ENCODE peak calls at places on chromosomes 3 and 15, in eight cellular contexts. One of them, this sample, is unnamed.

GRCh38 chr3:58336135-58336882 is 3.6 kb downstream of the PXK start:
- DNase-seq in SK-N-SH: no peak
- DNase-seq in cardiac muscle cell: no peak
- DNase-seq in CD8-positive, alpha-beta T cell: no peak
- DNase-seq in stomach: no peak
- DNase-seq in tibial nerve: no peak
- DNase-seq in upper lobe of left lung: no peak
- DNase-seq in lower lobe of right lung: no peak
- DNase-seq in this sample: no peak

GRCh38 chr15:48936666-48937065 is 27.1 kb downstream of the SHC4 start:
- DNase-seq in SK-N-SH: no peak
- DNase-seq in cardiac muscle cell: no peak
- DNase-seq in CD8-positive, alpha-beta T cell: no peak
- DNase-seq in stomach: no peak
- DNase-seq in tibial nerve: no peak
- DNase-seq in upper lobe of left lung: no peak
- DNase-seq in lower lobe of right lung: no peak
- DNase-seq in this sample: no peak

GRCh38 chr15:56176996-56177395 is 66.7 kb downstream of the RFX7 start:
- DNase-seq in SK-N-SH: no peak
- DNase-seq in cardiac muscle cell: no peak
- DNase-seq in CD8-positive, alpha-beta T cell: no peak
- DNase-seq in stomach: no peak
- DNase-seq in tibial nerve: no peak
- DNase-seq in upper lobe of left lung: no peak
- DNase-seq in lower lobe of right lung: no peak
- DNase-seq in this sample: no peak

GRCh38 chr3:129809297-129809696 is 84.2 kb downstream of the TMCC1 start:
- DNase-seq in SK-N-SH: peak; percentile 26
- DNase-seq in cardiac muscle cell: no peak
- DNase-seq in CD8-positive, alpha-beta T cell: no peak
- DNase-seq in stomach: no peak
- DNase-seq in tibial nerve: no peak
- DNase-seq in upper lobe of left lung: no peak
- DNase-seq in lower lobe of right lung: no peak
- DNase-seq in this sample: no peak

GRCh38 chr15:70095387-70096214 is 2.1 kb downstream of the TLE3 start:
- DNase-seq in SK-N-SH: peak; percentile 75
- DNase-seq in cardiac muscle cell: peak; percentile 36
- DNase-seq in CD8-positive, alpha-beta T cell: peak; percentile 36
- DNase-seq in stomach: peak; percentile 47
- DNase-seq in tibial nerve: no peak
- DNase-seq in upper lobe of left lung: peak; percentile 92
- DNase-seq in lower lobe of right lung: peak; percentile 69
- DNase-seq in this sample: peak; percentile 28

GRCh38 chr15:87619161-87619960 is 637.2 kb downstream of the NTRK3 start:
- DNase-seq in SK-N-SH: peak; percentile 15
- DNase-seq in cardiac muscle cell: no peak
- DNase-seq in CD8-positive, alpha-beta T cell: no peak
- DNase-seq in stomach: no peak
- DNase-seq in tibial nerve: no peak
- DNase-seq in upper lobe of left lung: peak; percentile 7
- DNase-seq in lower lobe of right lung: no peak
- DNase-seq in this sample: no peak

GRCh38 chr3:134378384-134378783 is 4.1 kb upstream of the AMOTL2 start:
- DNase-seq in SK-N-SH: peak; percentile 64
- DNase-seq in cardiac muscle cell: peak; percentile 77
- DNase-seq in CD8-positive, alpha-beta T cell: no peak
- DNase-seq in stomach: no peak
- DNase-seq in tibial nerve: no peak
- DNase-seq in upper lobe of left lung: no peak
- DNase-seq in lower lobe of right lung: peak; percentile 72
- DNase-seq in this sample: peak; percentile 15

GRCh38 chr3:143408771-143409170 is 289.2 kb downstream of the CHST2 start:
- DNase-seq in SK-N-SH: no peak
- DNase-seq in cardiac muscle cell: no peak
- DNase-seq in CD8-positive, alpha-beta T cell: no peak
- DNase-seq in stomach: no peak
- DNase-seq in tibial nerve: no peak
- DNase-seq in upper lobe of left lung: no peak
- DNase-seq in lower lobe of right lung: no peak
- DNase-seq in this sample: no peak

GRCh38 chr15:77546050-77546501 is 86.6 kb downstream of the LINGO1 start:
- DNase-seq in SK-N-SH: peak; percentile 54
- DNase-seq in cardiac muscle cell: peak; percentile 64
- DNase-seq in CD8-positive, alpha-beta T cell: no peak
- DNase-seq in stomach: peak; percentile 45
- DNase-seq in tibial nerve: no peak
- DNase-seq in upper lobe of left lung: no peak
- DNase-seq in lower lobe of right lung: no peak
- DNase-seq in this sample: no peak

GRCh38 chr3:81743096-81744025 is 18.1 kb downstream of the GBE1 start:
- DNase-seq in SK-N-SH: no peak
- DNase-seq in cardiac muscle cell: no peak
- DNase-seq in CD8-positive, alpha-beta T cell: no peak
- DNase-seq in stomach: no peak
- DNase-seq in tibial nerve: peak; percentile 52
- DNase-seq in upper lobe of left lung: no peak
- DNase-seq in lower lobe of right lung: no peak
- DNase-seq in this sample: no peak

GRCh38 chr3:15309662-15310335 is 22.6 kb downstream of the SH3BP5 start:
- DNase-seq in SK-N-SH: no peak
- DNase-seq in cardiac muscle cell: no peak
- DNase-seq in CD8-positive, alpha-beta T cell: no peak
- DNase-seq in stomach: no peak
- DNase-seq in tibial nerve: no peak
- DNase-seq in upper lobe of left lung: no peak
- DNase-seq in lower lobe of right lung: no peak
- DNase-seq in this sample: no peak

GRCh38 chr3:138889792-138890191 is 55.1 kb upstream of the PIK3CB start:
- DNase-seq in SK-N-SH: no peak
- DNase-seq in cardiac muscle cell: no peak
- DNase-seq in CD8-positive, alpha-beta T cell: no peak
- DNase-seq in stomach: no peak
- DNase-seq in tibial nerve: no peak
- DNase-seq in upper lobe of left lung: no peak
- DNase-seq in lower lobe of right lung: no peak
- DNase-seq in this sample: no peak

GRCh38 chr15:48109856-48110531 is 10.8 kb upstream of the SLC24A5 start:
- DNase-seq in SK-N-SH: no peak
- DNase-seq in cardiac muscle cell: no peak
- DNase-seq in CD8-positive, alpha-beta T cell: no peak
- DNase-seq in stomach: no peak
- DNase-seq in tibial nerve: no peak
- DNase-seq in upper lobe of left lung: no peak
- DNase-seq in lower lobe of right lung: no peak
- DNase-seq in this sample: no peak

GRCh38 chr3:49016414-49017228 is 1.8 kb downstream of the DALRD3 start:
- DNase-seq in SK-N-SH: peak; percentile 11
- DNase-seq in cardiac muscle cell: no peak
- DNase-seq in CD8-positive, alpha-beta T cell: no peak
- DNase-seq in stomach: no peak
- DNase-seq in tibial nerve: no peak
- DNase-seq in upper lobe of left lung: no peak
- DNase-seq in lower lobe of right lung: no peak
- DNase-seq in this sample: no peak

GRCh38 chr3:126180477-126181397 is at the start of gene ALDH1L1:
- DNase-seq in SK-N-SH: peak; percentile 76
- DNase-seq in cardiac muscle cell: peak; percentile 86
- DNase-seq in CD8-positive, alpha-beta T cell: no peak
- DNase-seq in stomach: peak; percentile 31
- DNase-seq in tibial nerve: peak; percentile 68
- DNase-seq in upper lobe of left lung: peak; percentile 90
- DNase-seq in lower lobe of right lung: peak; percentile 65
- DNase-seq in this sample: no peak

GRCh38 chr3:139226731-139227130 is 117.1 kb upstream of the MRPS22 start:
- DNase-seq in SK-N-SH: no peak
- DNase-seq in cardiac muscle cell: no peak
- DNase-seq in CD8-positive, alpha-beta T cell: no peak
- DNase-seq in stomach: no peak
- DNase-seq in tibial nerve: no peak
- DNase-seq in upper lobe of left lung: no peak
- DNase-seq in lower lobe of right lung: no peak
- DNase-seq in this sample: no peak

DNA sequence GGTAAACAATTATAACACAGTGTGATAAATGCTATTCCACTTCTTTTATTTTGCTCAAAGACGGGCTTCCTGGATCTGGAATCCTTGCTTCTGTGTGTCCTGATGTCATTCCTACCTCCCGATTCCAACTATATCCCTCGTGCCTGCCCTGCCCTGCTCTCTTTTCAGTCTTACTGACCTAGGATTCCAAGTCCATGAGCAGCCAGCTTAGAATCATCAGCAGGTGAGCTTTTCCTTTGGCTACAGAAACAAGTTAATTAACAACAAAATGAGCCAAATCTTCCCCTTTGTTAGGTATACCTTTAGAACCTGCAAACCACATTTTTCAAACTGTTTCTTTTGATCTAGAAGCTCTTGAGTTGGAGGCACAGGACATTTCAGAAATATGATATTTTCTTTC is 21.9 kb upstream of the KPNA1 start:
- DNase-seq in SK-N-SH: no peak
- DNase-seq in cardiac muscle cell: no peak
- DNase-seq in CD8-positive, alpha-beta T cell: no peak
- DNase-seq in stomach: no peak
- DNase-seq in tibial nerve: no peak
- DNase-seq in upper lobe of left lung: no peak
- DNase-seq in lower lobe of right lung: no peak
- DNase-seq in this sample: no peak
- H3K27ac ChIP-seq in SK-N-SH: no peak overlapping the region
- H3K27ac ChIP-seq in cardiac muscle cell: no peak overlapping the region
- H3K27ac ChIP-seq in CD8-positive, alpha-beta T cell: no peak overlapping the region
- H3K27ac ChIP-seq in stomach: no peak overlapping the region
- H3K27ac ChIP-seq in tibial nerve: no peak overlapping the region
- H3K27ac ChIP-seq in upper lobe of left lung: no peak overlapping the region
- H3K27ac ChIP-seq in lower lobe of right lung: no peak overlapping the region
- H3K27ac ChIP-seq in this sample: no peak overlapping the region

GRCh38 chr3:98323425-98323824 is 30.2 kb upstream of the OR5K4 start:
- DNase-seq in SK-N-SH: no peak
- DNase-seq in cardiac muscle cell: no peak
- DNase-seq in CD8-positive, alpha-beta T cell: no peak
- DNase-seq in stomach: no peak
- DNase-seq in tibial nerve: no peak
- DNase-seq in upper lobe of left lung: no peak
- DNase-seq in lower lobe of right lung: no peak
- DNase-seq in this sample: no peak
- H3K27me3 ChIP-seq in SK-N-SH: no peaks in the 10 kb centered on the region
- H3K27me3 ChIP-seq in cardiac muscle cell: no peaks in the 10 kb centered on the region
- H3K27me3 ChIP-seq in CD8-positive, alpha-beta T cell: no peaks in the 10 kb centered on the region
- H3K27me3 ChIP-seq in stomach: no peaks in the 10 kb centered on the region
- H3K27me3 ChIP-seq in tibial nerve: no peaks in the 10 kb centered on the region
- H3K27me3 ChIP-seq in upper lobe of left lung: no peaks in the 10 kb centered on the region
- H3K27me3 ChIP-seq in lower lobe of right lung: no peaks in the 10 kb centered on the region
- H3K27me3 ChIP-seq in this sample: no peaks in the 10 kb centered on the region

DNA sequence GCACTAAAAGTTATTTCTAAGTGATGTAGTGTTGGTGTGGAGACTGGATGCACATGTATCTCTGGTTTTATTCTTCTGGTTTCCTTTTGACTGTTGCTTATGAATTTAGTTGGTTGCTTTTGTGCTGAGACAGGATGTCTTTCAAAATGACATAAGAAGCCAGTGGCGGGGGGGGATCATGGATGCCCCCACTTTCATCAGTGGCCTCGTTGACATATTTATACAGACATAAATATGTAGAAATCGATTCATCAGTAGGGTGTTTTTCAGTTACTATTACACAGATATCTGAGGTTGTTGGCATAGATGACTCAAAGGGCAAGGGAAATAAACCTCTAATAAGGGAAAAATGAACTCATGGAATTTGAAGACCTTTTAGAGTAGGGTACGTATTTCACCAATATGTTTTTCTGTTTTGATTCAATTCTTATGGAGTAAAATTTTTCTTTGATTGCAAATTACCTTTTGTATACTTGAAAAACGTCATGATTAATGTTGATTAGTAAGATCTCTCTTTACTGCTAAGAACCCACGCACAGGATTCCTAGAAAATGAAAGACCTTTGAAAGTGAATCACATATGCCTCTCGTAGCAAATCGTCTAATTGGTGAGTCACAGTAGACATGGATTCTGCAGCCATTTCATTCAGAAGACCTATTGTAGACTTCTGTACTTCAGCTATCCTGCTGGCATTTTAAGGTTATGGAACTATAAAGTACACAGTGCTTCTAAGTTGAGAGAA is 97.4 kb upstream of the RBMS3 start:
- DNase-seq in SK-N-SH: no peak
- DNase-seq in cardiac muscle cell: no peak
- DNase-seq in CD8-positive, alpha-beta T cell: no peak
- DNase-seq in stomach: no peak
- DNase-seq in tibial nerve: no peak
- DNase-seq in upper lobe of left lung: no peak
- DNase-seq in lower lobe of right lung: no peak
- DNase-seq in this sample: no peak
- H3K27ac ChIP-seq in SK-N-SH: peak overlapping the region; percentile 96
- H3K27ac ChIP-seq in cardiac muscle cell: no peak overlapping the region
- H3K27ac ChIP-seq in CD8-positive, alpha-beta T cell: no peak overlapping the region
- H3K27ac ChIP-seq in stomach: no peak overlapping the region
- H3K27ac ChIP-seq in tibial nerve: no peak overlapping the region
- H3K27ac ChIP-seq in upper lobe of left lung: no peak overlapping the region
- H3K27ac ChIP-seq in lower lobe of right lung: no peak overlapping the region
- H3K27ac ChIP-seq in this sample: no peak overlapping the region

GRCh38 chr15:34754171-34754580 is 622 bp downstream of the GJD2 start:
- DNase-seq in SK-N-SH: peak; percentile 62
- DNase-seq in cardiac muscle cell: no peak
- DNase-seq in CD8-positive, alpha-beta T cell: no peak
- DNase-seq in stomach: no peak
- DNase-seq in tibial nerve: no peak
- DNase-seq in upper lobe of left lung: peak; percentile 66
- DNase-seq in lower lobe of right lung: no peak
- DNase-seq in this sample: no peak
- H3K27me3 ChIP-seq in SK-N-SH: peaks cover 30% of the 10 kb centered on the region
- H3K27me3 ChIP-seq in cardiac muscle cell: peaks cover 82% of the 10 kb centered on the region
- H3K27me3 ChIP-seq in CD8-positive, alpha-beta T cell: peaks cover 11% of the 10 kb centered on the region
- H3K27me3 ChIP-seq in stomach: peaks cover 46% of the 10 kb centered on the region
- H3K27me3 ChIP-seq in tibial nerve: no peaks in the 10 kb centered on the region
- H3K27me3 ChIP-seq in upper lobe of left lung: peaks cover 17% of the 10 kb centered on the region
- H3K27me3 ChIP-seq in lower lobe of right lung: peaks cover 61% of the 10 kb centered on the region
- H3K27me3 ChIP-seq in this sample: peaks cover 55% of the 10 kb centered on the region

DNA sequence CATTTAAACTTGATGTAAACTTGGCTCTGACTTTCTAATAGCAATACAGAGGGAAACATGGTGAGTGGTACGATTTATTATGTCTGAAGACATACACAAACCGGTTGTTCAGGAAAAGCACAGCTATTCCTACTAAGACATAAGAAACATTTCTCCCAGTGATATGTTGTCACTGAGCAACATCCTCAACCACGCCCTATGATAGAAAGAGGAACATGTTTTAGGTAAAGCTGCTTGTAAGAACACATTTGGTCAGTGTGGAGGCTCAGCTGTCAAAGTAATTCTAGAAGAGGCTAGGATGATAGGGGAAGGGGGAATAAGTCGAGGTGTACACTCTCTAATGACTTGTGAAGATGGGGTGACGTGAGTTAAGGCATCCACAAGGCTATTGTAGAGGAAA is 42.7 kb upstream of the B3GNT5 start:
- DNase-seq in SK-N-SH: no peak
- DNase-seq in cardiac muscle cell: no peak
- DNase-seq in CD8-positive, alpha-beta T cell: no peak
- DNase-seq in stomach: no peak
- DNase-seq in tibial nerve: no peak
- DNase-seq in upper lobe of left lung: no peak
- DNase-seq in lower lobe of right lung: no peak
- DNase-seq in this sample: no peak
- H3K27ac ChIP-seq in SK-N-SH: no peak overlapping the region
- H3K27ac ChIP-seq in cardiac muscle cell: no peak overlapping the region
- H3K27ac ChIP-seq in CD8-positive, alpha-beta T cell: no peak overlapping the region
- H3K27ac ChIP-seq in stomach: peak overlapping the region; percentile 81
- H3K27ac ChIP-seq in tibial nerve: no peak overlapping the region
- H3K27ac ChIP-seq in upper lobe of left lung: peak overlapping the region; percentile 69
- H3K27ac ChIP-seq in lower lobe of right lung: peak overlapping the region; percentile 76
- H3K27ac ChIP-seq in this sample: no peak overlapping the region

GRCh38 chr3:133037440-133037839 is 751 bp upstream of the TMEM108 start:
- DNase-seq in SK-N-SH: no peak
- DNase-seq in cardiac muscle cell: no peak
- DNase-seq in CD8-positive, alpha-beta T cell: no peak
- DNase-seq in stomach: no peak
- DNase-seq in tibial nerve: no peak
- DNase-seq in upper lobe of left lung: no peak
- DNase-seq in lower lobe of right lung: peak; percentile 78
- DNase-seq in this sample: no peak
- H3K27me3 ChIP-seq in SK-N-SH: peaks cover 7% of the 10 kb centered on the region
- H3K27me3 ChIP-seq in cardiac muscle cell: peaks cover 43% of the 10 kb centered on the region
- H3K27me3 ChIP-seq in CD8-positive, alpha-beta T cell: no peaks in the 10 kb centered on the region
- H3K27me3 ChIP-seq in stomach: peaks cover 25% of the 10 kb centered on the region
- H3K27me3 ChIP-seq in tibial nerve: no peaks in the 10 kb centered on the region
- H3K27me3 ChIP-seq in upper lobe of left lung: no peaks in the 10 kb centered on the region
- H3K27me3 ChIP-seq in lower lobe of right lung: peaks cover 16% of the 10 kb centered on the region
- H3K27me3 ChIP-seq in this sample: peaks cover 50% of the 10 kb centered on the region